ENCODE peak calls at places on chromosomes 3 and 15, in nine cellular contexts. Y is fibroblast of the conjunctiva, B is MM.1S, R is SK-N-MC, P is upper lobe of right lung, T is esophagus squamous epithelium, Z is renal cortical epithelial cell, X is T follicular helper cell, H is Panc1. C is an unnamed sample.

GRCh38 chr15:62549345-62549970 is 384.4 kb upstream of the C2CD4B start:
- DNase-seq in Y (peak), B (peak), R (no peak), P (no peak), T (no peak), Z (peak), X (no peak), H (peak), C (no peak)

GRCh38 chr3:38099518-38099917 is 37.4 kb downstream of the ACAA1 start:
- DNase-seq in Y (no peak), B (no peak), R (no peak), P (no peak), T (no peak), Z (no peak), X (no peak), H (no peak), C (no peak)

GRCh38 chr15:34055868-34056595 is 17.0 kb upstream of the AVEN start:
- DNase-seq in Y (no peak), B (no peak), R (no peak), P (no peak), T (no peak), Z (peak), X (no peak), H (no peak), C (no peak)

GRCh38 chr15:61685513-61685912 is 374.7 kb downstream of the VPS13C start:
- DNase-seq in Y (no peak), B (no peak), R (no peak), P (no peak), T (no peak), Z (no peak), X (no peak), H (no peak), C (no peak)

GRCh38 chr3:29186982-29187718 is 93.7 kb upstream of the RBMS3 start:
- DNase-seq in Y (no peak), B (no peak), R (no peak), P (no peak), T (no peak), Z (peak), X (no peak), H (peak), C (no peak)

GRCh38 chr3:94004301-94004910 is 24.0 kb downstream of the STX19 start:
- DNase-seq in Y (peak), B (peak), R (peak), P (no peak), T (no peak), Z (peak), X (no peak), H (peak), C (no peak)

GRCh38 chr3:61334783-61335182 is 83.5 kb upstream of the FHIT start:
- DNase-seq in Y (no peak), B (no peak), R (no peak), P (no peak), T (no peak), Z (no peak), X (no peak), H (no peak), C (no peak)

GRCh38 chr15:69311319-69311721 is 12.6 kb downstream of the PAQR5 start:
- DNase-seq in Y (no peak), B (no peak), R (no peak), P (peak), T (no peak), Z (peak), X (no peak), H (no peak), C (no peak)

GRCh38 chr3:157872902-157873301 is 233.3 kb downstream of the SHOX2 start:
- DNase-seq in Y (peak), B (no peak), R (no peak), P (no peak), T (no peak), Z (no peak), X (no peak), H (no peak), C (no peak)

GRCh38 chr15:80242802-80243201 is 9.2 kb downstream of the CTXND1 start:
- DNase-seq in Y (no peak), B (no peak), R (no peak), P (no peak), T (no peak), Z (peak), X (no peak), H (no peak), C (no peak)

GRCh38 chr3:191634902-191635301 is 173.9 kb downstream of the PYDC2 start:
- DNase-seq in Y (no peak), B (no peak), R (no peak), P (no peak), T (no peak), Z (no peak), X (no peak), H (no peak), C (no peak)

GRCh38 chr15:69044899-69045298 is 30.4 kb downstream of the NOX5 start:
- DNase-seq in Y (peak), B (no peak), R (no peak), P (no peak), T (no peak), Z (peak), X (no peak), H (no peak), C (no peak)

GRCh38 chr3:8742921-8743605 is 9.5 kb downstream of the CAV3 start:
- DNase-seq in Y (peak), B (no peak), R (no peak), P (no peak), T (no peak), Z (peak), X (no peak), H (no peak), C (no peak)

GRCh38 chr3:149541091-149541491 is 66.6 kb downstream of the TM4SF4 start:
- DNase-seq in Y (no peak), B (no peak), R (no peak), P (no peak), T (no peak), Z (peak), X (no peak), H (no peak), C (no peak)

GRCh38 chr15:63601727-63602185 is 4.6 kb downstream of the FBXL22 start:
- DNase-seq in Y (no peak), B (peak), R (no peak), P (no peak), T (no peak), Z (no peak), X (no peak), H (no peak), C (no peak)

GRCh38 chr15:61051570-61052031 is 177.5 kb downstream of the RORA start:
- DNase-seq in Y (peak), B (peak), R (no peak), P (no peak), T (no peak), Z (peak), X (no peak), H (no peak), C (no peak)

GRCh38 chr3:90145094-90145810 is 1037.8 kb downstream of the EPHA3 start:
- DNase-seq in Y (no peak), B (no peak), R (peak), P (no peak), T (no peak), Z (no peak), X (no peak), H (no peak), C (no peak)

GRCh38 chr15:37078566-37078965 is 21.8 kb downstream of the MEIS2 start:
- DNase-seq in Y (no peak), B (no peak), R (no peak), P (no peak), T (no peak), Z (no peak), X (no peak), H (no peak), C (no peak)

GRCh38 chr3:160886421-160886820 is 130.4 kb downstream of the PPM1L start:
- DNase-seq in Y (no peak), B (no peak), R (no peak), P (no peak), T (no peak), Z (no peak), X (no peak), H (no peak), C (no peak)

GRCh38 chr3:100216713-100217112 is 44.1 kb upstream of the TBC1D23 start:
- DNase-seq in Y (no peak), B (no peak), R (no peak), P (no peak), T (no peak), Z (no peak), X (no peak), H (no peak), C (no peak)

GRCh38 chr15:77617507-77618285 is 15.0 kb downstream of the LINGO1 start:
- DNase-seq in Y (no peak), B (no peak), R (no peak), P (no peak), T (no peak), Z (peak), X (no peak), H (no peak), C (no peak)

GRCh38 chr15:80887148-80887547 is 102.5 kb downstream of the MESD start:
- DNase-seq in Y (no peak), B (no peak), R (no peak), P (no peak), T (no peak), Z (no peak), X (no peak), H (no peak), C (no peak)

GRCh38 chr3:168812234-168812633 is 716.5 kb upstream of the GOLIM4 start:
- DNase-seq in Y (no peak), B (no peak), R (no peak), P (no peak), T (no peak), Z (no peak), X (no peak), H (no peak), C (no peak)

GRCh38 chr3:59580499-59580898 is 530.7 kb upstream of the CFAP20DC start:
- DNase-seq in Y (no peak), B (no peak), R (no peak), P (no peak), T (no peak), Z (no peak), X (no peak), H (no peak), C (no peak)

GRCh38 chr15:68894208-68894607 is 36.1 kb upstream of the SPESP1 start:
- DNase-seq in Y (no peak), B (no peak), R (no peak), P (no peak), T (no peak), Z (peak), X (no peak), H (no peak), C (no peak)

GRCh38 chr3:177333535-177334495 is 136.5 kb upstream of the TBL1XR1 start:
- DNase-seq in Y (no peak), B (no peak), R (no peak), P (no peak), T (no peak), Z (peak), X (no peak), H (no peak), C (no peak)

GRCh38 chr3:108103971-108104797 is 13.4 kb upstream of the CD47 start:
- DNase-seq in Y (no peak), B (no peak), R (no peak), P (no peak), T (no peak), Z (no peak), X (no peak), H (no peak), C (no peak)

GRCh38 chr3:98824256-98824655 is 61.1 kb downstream of the ST3GAL6 start:
- DNase-seq in Y (peak), B (no peak), R (no peak), P (no peak), T (no peak), Z (no peak), X (no peak), H (no peak), C (no peak)

C was measured in T-cell.